ENCODE peak calls at places on chromosomes 7 and 10, in eight cellular contexts. F is fibroblast of lung, T is NT2/D1, J is IMR-90, H is neuronal stem cell, K is neural progenitor cell, M is Karpas-422, R is PC-3. X is an unnamed sample. For H3K4me1, the result is how much of the 10 kb centered on the place peaks cover.

GRCh38 chr10:46312953-46313352 is 26.2 kb downstream of the ANTXRL start:
- DNase-seq in T (no peak), H (no peak), J (no peak), F (no peak), K (no peak), M (no peak), R (no peak), X (no peak)

GRCh38 chr10:43407148-43407575 is 1.8 kb downstream of the HNRNPF start:
- DNase-seq in R (peak), F (no peak), J (peak), M (peak), H (no peak), K (peak), T (no peak), X (peak)

GRCh38 chr7:115941703-115942268 is 88.8 kb downstream of the TFEC start:
- DNase-seq in K (no peak), T (no peak), H (no peak), R (peak), M (no peak), F (peak), J (peak), X (no peak)

GRCh38 chr7:101901661-101902491 is 84.5 kb downstream of the CUX1 start:
- DNase-seq in J (peak), K (no peak), F (peak), H (no peak), M (no peak), T (no peak), R (no peak), X (no peak)

GRCh38 chr10:117980216-117980615 is 66.5 kb downstream of the RAB11FIP2 start:
- DNase-seq in H (no peak), J (peak), R (peak), K (no peak), M (no peak), F (peak), T (no peak), X (peak)

GRCh38 chr7:76512941-76513816 is 2.8 kb downstream of the UPK3B start:
- DNase-seq in F (no peak), K (peak), H (no peak), M (peak), J (no peak), T (no peak), R (peak), X (peak)

GRCh38 chr7:44305564-44306507 is 19.6 kb downstream of the CAMK2B start:
- DNase-seq in F (no peak), T (no peak), J (no peak), R (no peak), H (no peak), K (no peak), M (no peak), X (no peak)

GRCh38 chr7:142796501-142797341 is 26.0 kb downstream of the PRSS2 start:
- DNase-seq in T (no peak), M (no peak), J (no peak), R (peak), H (no peak), F (no peak), K (peak), X (peak)

GRCh38 chr10:18594574-18595156 is 56.7 kb downstream of the NSUN6 start:
- DNase-seq in R (peak), H (no peak), F (no peak), M (peak), K (peak), T (no peak), J (no peak), X (no peak)

GRCh38 chr7:54774785-54775740 is 16.1 kb upstream of the SEC61G start:
- DNase-seq in T (no peak), K (no peak), F (no peak), J (no peak), H (no peak), M (no peak), R (no peak), X (no peak)

GRCh38 chr7:116408166-116408565 is 91.4 kb upstream of the CAV2 start:
- DNase-seq in K (no peak), F (no peak), T (no peak), R (no peak), H (no peak), J (no peak), M (no peak), X (no peak)

GRCh38 chr7:51451751-51452465 is 135.3 kb upstream of the COBL start:
- DNase-seq in F (no peak), H (peak), T (peak), J (no peak), M (no peak), K (peak), R (no peak), X (no peak)

GRCh38 chr7:90957883-90958282 is 306.4 kb upstream of the FZD1 start:
- DNase-seq in R (no peak), H (no peak), F (peak), T (no peak), J (no peak), M (no peak), K (no peak), X (no peak)

GRCh38 chr7:43105521-43106120 is 6.8 kb upstream of the HECW1 start:
- DNase-seq in M (no peak), R (peak), T (no peak), J (peak), K (no peak), F (no peak), H (no peak), X (no peak)

GRCh38 chr7:19919156-19920085 is 146.0 kb upstream of the TMEM196 start:
- DNase-seq in T (no peak), M (no peak), H (no peak), F (peak), J (no peak), R (no peak), K (no peak), X (no peak)

GRCh38 chr10:24239289-24239688 is 30.4 kb downstream of the KIAA1217 start:
- DNase-seq in M (no peak), J (no peak), T (no peak), K (no peak), H (no peak), R (no peak), F (no peak), X (no peak)

GRCh38 chr7:122268101-122268500 is 36.4 kb downstream of the FEZF1 start:
- DNase-seq in M (no peak), H (no peak), T (no peak), F (no peak), K (no peak), J (no peak), R (no peak), X (no peak)

GRCh38 chr7:105906690-105907089 is 30.3 kb upstream of the ATXN7L1 start:
- DNase-seq in H (no peak), M (no peak), R (no peak), J (peak), K (no peak), T (no peak), F (no peak), X (no peak)

GRCh38 chr7:79664884-79665676 is 211.6 kb upstream of the MAGI2 start:
- DNase-seq in J (no peak), T (no peak), H (no peak), F (no peak), M (no peak), K (no peak), R (no peak), X (no peak)

GRCh38 chr10:45558406-45558805 is 114.2 kb downstream of the ZFAND4 start:
- DNase-seq in R (no peak), K (no peak), F (no peak), J (no peak), M (no peak), T (no peak), H (no peak), X (no peak)

GRCh38 chr10:123154943-123155505 is 822 bp downstream of the BUB3 start:
- DNase-seq in R (peak), M (no peak), J (peak), F (peak), T (no peak), H (no peak), K (no peak), X (peak)
- H3K4me1 ChIP-seq in R (under half), M (under half), J (under half), F (under half), T (under half), H (under half), K (under half), X (under half)

GRCh38 chr10:96285331-96285752 is 14.0 kb upstream of the BLNK start:
- DNase-seq in K (peak), T (no peak), J (no peak), F (no peak), M (no peak), H (no peak), R (no peak), X (no peak)
- H3K9ac ChIP-seq in K (no peak), T (no peak), J (no peak), F (no peak), M (no peak), H (no peak), R (no peak), X (no peak)

GRCh38 chr7:137994091-137994688 is 7.7 kb downstream of the CREB3L2 start:
- DNase-seq in H (no peak), M (no peak), K (no peak), R (no peak), J (no peak), F (no peak), T (no peak), X (no peak)
- H3K4me1 ChIP-seq in H (under half), M (under half), K (under half), R (under half), J (under half), F (under half), T (under half), X (half or more)

DNA sequence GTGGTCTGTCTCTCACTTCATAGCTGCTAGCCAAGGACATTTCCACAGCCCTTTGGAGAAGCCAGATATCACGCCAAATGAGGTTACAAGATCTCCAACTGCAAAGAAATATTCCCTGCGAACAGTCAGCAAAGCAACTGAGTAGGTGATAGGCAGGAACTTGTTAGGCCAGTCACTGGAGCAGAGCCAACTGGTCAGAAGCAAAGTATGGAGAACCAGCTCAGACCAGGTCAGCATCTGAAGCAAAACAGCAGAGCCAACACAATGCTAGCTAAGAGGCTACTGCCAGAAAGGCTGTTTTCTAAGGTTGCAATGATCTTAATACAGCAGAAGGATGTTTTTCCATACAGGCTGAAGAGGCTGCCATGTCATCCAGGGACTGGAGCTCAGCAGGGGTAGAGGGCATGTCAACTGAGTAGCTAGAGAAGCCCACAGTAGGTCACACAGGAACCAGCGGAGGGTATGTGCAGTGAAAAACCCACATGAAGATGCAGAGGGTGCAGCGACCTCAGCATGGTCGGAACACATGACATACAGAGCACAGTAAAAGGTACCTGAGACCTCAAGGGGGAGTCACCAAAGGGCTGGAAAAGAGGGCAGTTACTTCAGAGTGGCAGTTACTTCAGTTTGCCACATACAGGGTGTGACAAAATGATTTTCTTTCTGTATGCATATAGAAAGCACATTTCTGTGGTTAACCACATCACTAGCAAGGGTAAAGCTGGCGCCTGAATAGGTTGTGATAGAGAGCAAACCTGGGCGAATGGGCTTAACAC is 8.9 kb downstream of the SEC31B start:
- DNase-seq in R (peak), F (no peak), T (no peak), K (no peak), M (no peak), J (peak), H (no peak), X (no peak)
- H3K9ac ChIP-seq in R (no peak), F (no peak), T (no peak), K (no peak), M (no peak), J (no peak), H (no peak), X (no peak)

GRCh38 chr10:119189811-119190282 is 11.2 kb upstream of the PRDX3 start:
- DNase-seq in J (peak), K (no peak), R (no peak), T (no peak), M (no peak), H (no peak), F (peak), X (no peak)

GRCh38 chr10:119190353-119190752 is 11.7 kb upstream of the PRDX3 start:
- DNase-seq in F (peak), M (no peak), H (no peak), T (no peak), R (peak), K (peak), J (peak), X (peak)

GRCh38 chr10:119191881-119192280 is 13.3 kb upstream of the PRDX3 start:
- DNase-seq in M (no peak), F (no peak), T (no peak), J (no peak), R (peak), H (no peak), K (no peak), X (no peak)

GRCh38 chr10:119190954-119191619 is 12.5 kb upstream of the PRDX3 start:
- DNase-seq in J (no peak), H (no peak), T (no peak), K (no peak), R (no peak), M (peak), F (no peak), X (no peak)
- H3K4me1 ChIP-seq in J (under half), H (under half), T (under half), K (under half), R (under half), M (under half), F (under half), X (under half)